ENCODE peak calls at places on chromosomes 12 and 14, in four cellular contexts. C is dermis blood vessel endothelial cell, I is T-helper 17 cell, D is left ventricle myocardium inferior. R is an unnamed sample.

GRCh38 chr12:27785882-27786570 is 6.0 kb upstream of the MANSC4 start:
- DNase-seq in D (no peak), C (peak; percentile 60), I (no peak), R (peak; percentile 39)

GRCh38 chr12:94644141-94644575 is 6.2 kb downstream of the TMCC3 start:
- DNase-seq in C (peak; percentile 75), I (no peak), D (no peak), R (peak; percentile 83)

GRCh38 chr14:67199016-67199415 is 9.8 kb downstream of the GARIN2 start:
- DNase-seq in C (no peak), I (no peak), D (no peak), R (no peak)

GRCh38 chr14:75323571-75323970 is 44.9 kb downstream of the FOS start:
- DNase-seq in D (no peak), I (no peak), C (no peak), R (no peak)

GRCh38 chr14:90774316-90774715 is 41.9 kb downstream of the TTC7B start:
- DNase-seq in I (no peak), D (no peak), C (no peak), R (no peak)

GRCh38 chr12:124359671-124360581 is 65.0 kb downstream of the RFLNA start:
- DNase-seq in C (no peak), D (peak; percentile 95), I (no peak), R (no peak)

GRCh38 chr12:2435511-2435910 is 359.3 kb upstream of the FKBP4 start:
- DNase-seq in I (no peak), D (no peak), C (no peak), R (no peak)

GRCh38 chr12:49887536-49888401 is 15.9 kb downstream of the FAIM2 start:
- DNase-seq in I (no peak), C (no peak), D (no peak), R (no peak)

GRCh38 chr14:94575730-94576585 is 5.3 kb upstream of the SERPINA5 start:
- DNase-seq in D (no peak), C (peak; percentile 21), I (no peak), R (no peak)

GRCh38 chr12:46442239-46442638 is 69.7 kb upstream of the SLC38A2 start:
- DNase-seq in C (peak; percentile 61), D (no peak), I (no peak), R (peak; percentile 49)

GRCh38 chr12:6387541-6387940 is 3.6 kb downstream of the LTBR start:
- DNase-seq in C (no peak), I (no peak), D (no peak), R (no peak)

GRCh38 chr14:104956290-104956890 is 21.8 kb downstream of the AHNAK2 start:
- DNase-seq in D (peak; percentile 8), I (no peak), C (no peak), R (no peak)

GRCh38 chr14:30443368-30444007 is 115.5 kb upstream of the G2E3 start:
- DNase-seq in C (peak; percentile 28), D (no peak), I (no peak), R (peak; percentile 2)

GRCh38 chr12:28191690-28192089 is 1.4 kb downstream of the CCDC91 start:
- DNase-seq in I (peak; percentile 37), C (peak; percentile 25), D (no peak), R (peak; percentile 4)

GRCh38 chr12:124564232-124564958 is 3.0 kb downstream of the NCOR2 start:
- DNase-seq in C (no peak), D (no peak), I (no peak), R (no peak)

GRCh38 chr12:48447755-48448154 is 24.6 kb upstream of the ANP32D start:
- DNase-seq in D (no peak), I (no peak), C (no peak), R (no peak)

GRCh38 chr12:113934946-113935345 is 31.2 kb downstream of the RBM19 start:
- DNase-seq in I (no peak), D (no peak), C (no peak), R (no peak)

GRCh38 chr12:29700761-29701481 is 82.8 kb downstream of the TMTC1 start:
- DNase-seq in I (no peak), D (no peak), C (no peak), R (no peak)